ENCODE peak calls at places on chromosome 9, in seven cellular contexts. T is colonic mucosa, P is HCT116, G is A549, X is HFFc6, N is esophagus squamous epithelium, F is fibroblast of mammary gland. D is an unnamed sample.
A peak's percentile ranks its signal among the peaks of the same experiment; 100 is the strongest.

GRCh38 chr9:136700959-136701664 is 11.3 kb upstream of the DIPK1B start:
- DNase-seq in T (no peak), P (no peak), G (no peak), X (peak; percentile 25), N (no peak), F (no peak), D (peak; percentile 84)

GRCh38 chr9:89975586-89975985 is 370.8 kb downstream of the GADD45G start:
- DNase-seq in T (no peak), P (no peak), G (no peak), X (no peak), N (no peak), F (no peak), D (no peak)

GRCh38 chr9:92122792-92123191 is 7.6 kb upstream of the SPTLC1 start:
- DNase-seq in T (no peak), P (no peak), G (no peak), X (no peak), N (no peak), F (no peak), D (no peak)

GRCh38 chr9:107467416-107467815 is 22.2 kb downstream of the KLF4 start:
- DNase-seq in T (no peak), P (no peak), G (no peak), X (no peak), N (no peak), F (peak; percentile 44), D (no peak)

GRCh38 chr9:127382541-127382940 is 14.4 kb upstream of the SLC2A8 start:
- DNase-seq in T (no peak), P (no peak), G (no peak), X (no peak), N (no peak), F (no peak), D (no peak)

GRCh38 chr9:131872006-131872405 is 132.1 kb upstream of the RAPGEF1 start:
- DNase-seq in T (no peak), P (no peak), G (no peak), X (no peak), N (no peak), F (no peak), D (no peak)

GRCh38 chr9:131854334-131854733 is 114.5 kb upstream of the RAPGEF1 start:
- DNase-seq in T (no peak), P (no peak), G (no peak), X (no peak), N (no peak), F (peak; percentile 26), D (no peak)

GRCh38 chr9:135149876-135150275 is 62.4 kb downstream of the OLFM1 start:
- DNase-seq in T (no peak), P (no peak), G (no peak), X (no peak), N (no peak), F (no peak), D (no peak)

GRCh38 chr9:95025213-95026170 is 292.0 kb downstream of the FANCC start:
- DNase-seq in T (peak; percentile 61), P (no peak), G (peak; percentile 93), X (peak; percentile 77), N (no peak), F (peak; percentile 92), D (no peak)

GRCh38 chr9:114499941-114500528 is 5.2 kb downstream of the WHRN start:
- DNase-seq in T (no peak), P (no peak), G (no peak), X (no peak), N (no peak), F (no peak), D (no peak)

GRCh38 chr9:24652181-24652580 is 106.5 kb upstream of the IZUMO3 start:
- DNase-seq in T (no peak), P (no peak), G (no peak), X (no peak), N (no peak), F (no peak), D (no peak)

GRCh38 chr9:125284855-125285254 is 23.2 kb downstream of the GAPVD1 start:
- DNase-seq in T (no peak), P (no peak), G (no peak), X (no peak), N (no peak), F (no peak), D (no peak)
- TF ChIP-seq CTCF in T (no peak), P (no peak), G (no peak), X (no peak), N (no peak), F (no peak), D (no peak)

GRCh38 chr9:22146604-22147003 is 137.5 kb upstream of the CDKN2B start:
- DNase-seq in T (no peak), P (no peak), G (no peak), X (no peak), N (no peak), F (no peak), D (no peak)

GRCh38 chr9:22147818-22148573 is 138.9 kb upstream of the CDKN2B start:
- DNase-seq in T (no peak), P (peak; percentile 60), G (peak; percentile 90), X (peak; percentile 39), N (no peak), F (peak; percentile 99), D (no peak)

GRCh38 chr9:22144226-22144625 is 135.1 kb upstream of the CDKN2B start:
- DNase-seq in T (no peak), P (no peak), G (no peak), X (no peak), N (no peak), F (peak; percentile 28), D (no peak)

GRCh38 chr9:22154064-22154463 is 145.0 kb upstream of the CDKN2B start:
- DNase-seq in T (no peak), P (no peak), G (no peak), X (no peak), N (no peak), F (no peak), D (no peak)

DNA sequence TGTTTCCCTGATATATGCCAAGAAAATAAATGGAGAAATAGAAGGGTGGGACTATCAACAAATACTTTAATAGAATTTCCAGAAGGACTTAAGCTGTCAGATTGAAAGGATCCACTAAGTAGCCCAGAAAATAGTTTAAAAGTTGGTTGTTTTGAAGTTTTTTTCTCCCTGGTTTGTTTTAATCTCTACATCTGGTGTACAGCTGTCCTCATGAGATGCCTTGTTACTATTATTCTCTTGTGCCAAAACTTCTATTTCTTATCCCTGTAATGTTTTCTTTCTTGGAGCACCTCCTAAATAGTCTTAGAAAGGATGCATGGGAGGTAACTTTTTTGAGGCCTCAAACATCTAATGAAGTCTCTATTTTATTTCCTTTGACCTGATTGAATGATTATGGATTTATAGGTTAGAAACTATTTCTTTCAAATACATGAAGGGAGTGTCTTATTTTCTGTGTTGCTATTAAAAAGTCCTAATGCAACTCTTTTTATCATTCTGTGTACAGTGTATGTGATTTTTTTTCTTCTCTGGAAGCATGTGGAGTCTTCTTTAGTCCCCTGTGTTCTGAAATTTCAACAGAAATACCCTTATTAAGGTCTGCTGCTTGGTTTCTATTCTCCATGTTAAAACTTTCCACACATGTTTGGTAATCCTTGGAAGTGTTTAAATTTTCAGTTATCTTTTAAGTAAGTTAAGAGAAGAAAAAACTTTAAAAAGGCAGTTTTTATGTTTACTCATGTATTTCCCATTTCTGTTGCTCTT is 140.0 kb upstream of the CDKN2B start:
- DNase-seq in T (no peak), P (no peak), G (no peak), X (no peak), N (no peak), F (peak; percentile 82), D (no peak)
- TF ChIP-seq CTCF in T (no peak), P (no peak), G (no peak), X (no peak), N (no peak), F (no peak), D (no peak)

GRCh38 chr9:21316032-21316842 is 11.1 kb upstream of the IFNA5 start:
- DNase-seq in T (no peak), P (no peak), G (no peak), X (no peak), N (no peak), F (no peak), D (no peak)

GRCh38 chr9:21317956-21318923 is 13.1 kb upstream of the IFNA5 start:
- DNase-seq in T (peak; percentile 47), P (no peak), G (peak; percentile 58), X (peak; percentile 47), N (no peak), F (peak; percentile 55), D (no peak)

GRCh38 chr9:21314152-21314551 is 9.0 kb upstream of the IFNA5 start:
- DNase-seq in T (no peak), P (no peak), G (no peak), X (no peak), N (no peak), F (no peak), D (no peak)

GRCh38 chr9:21311888-21312287 is 6.8 kb upstream of the IFNA5 start:
- DNase-seq in T (no peak), P (no peak), G (no peak), X (no peak), N (no peak), F (no peak), D (no peak)

GRCh38 chr9:21316860-21317259 is 11.7 kb upstream of the IFNA5 start:
- DNase-seq in T (no peak), P (no peak), G (peak; percentile 28), X (no peak), N (no peak), F (no peak), D (no peak)
- TF ChIP-seq CTCF in T (no peak), P (no peak), G (no peak), X (no peak), N (peak; percentile 7), F (no peak), D (no peak)

GRCh38 chr9:118331622-118332045 is 627.4 kb downstream of the TLR4 start:
- DNase-seq in T (no peak), P (no peak), G (peak; percentile 89), X (peak; percentile 30), N (no peak), F (peak; percentile 85), D (no peak)

GRCh38 chr9:118326326-118326725 is 622.1 kb downstream of the TLR4 start:
- DNase-seq in T (no peak), P (no peak), G (no peak), X (no peak), N (no peak), F (no peak), D (no peak)

GRCh38 chr9:118325757-118326156 is 621.6 kb downstream of the TLR4 start:
- DNase-seq in T (no peak), P (no peak), G (no peak), X (no peak), N (no peak), F (no peak), D (no peak)

GRCh38 chr9:118336167-118336951 is 632.2 kb downstream of the TLR4 start:
- DNase-seq in T (no peak), P (no peak), G (peak; percentile 20), X (no peak), N (no peak), F (no peak), D (no peak)

DNA sequence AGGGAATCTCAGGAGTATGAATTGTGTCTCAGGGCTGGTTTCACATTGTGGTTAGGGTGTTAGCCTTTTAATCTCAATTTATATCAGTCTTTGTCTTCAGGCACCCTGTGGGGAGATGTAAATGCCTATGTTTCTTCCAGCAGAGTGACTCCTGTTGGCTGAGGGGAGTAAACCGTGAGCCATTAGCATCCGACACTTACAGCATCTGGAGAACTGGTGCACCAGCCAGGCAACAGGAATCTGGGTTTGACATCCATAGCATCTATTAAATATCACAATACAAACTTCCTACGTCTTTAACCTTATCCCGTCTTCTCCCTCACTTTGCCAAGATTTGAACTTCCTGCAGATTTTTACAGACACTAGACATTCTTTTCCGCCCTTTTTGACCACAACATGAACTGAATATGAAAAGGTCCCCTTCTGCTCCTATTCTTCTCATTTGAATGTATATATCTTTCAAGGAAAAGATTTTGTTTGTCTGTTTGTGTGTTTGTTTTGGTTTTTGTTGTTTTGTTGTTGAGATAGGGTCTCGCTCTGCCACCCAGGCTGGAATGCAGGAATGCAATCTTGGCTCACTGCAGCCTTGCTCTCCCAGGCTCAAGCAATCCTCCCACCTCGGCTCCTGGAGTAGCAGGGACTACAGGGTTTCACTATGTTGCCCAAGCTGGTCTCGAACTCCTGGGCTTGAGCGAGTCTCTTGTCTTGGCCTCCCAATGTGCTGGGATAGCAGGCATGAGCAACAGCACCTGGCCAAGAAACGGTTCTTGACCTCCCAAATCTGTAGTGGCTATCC is 626.2 kb downstream of the TLR4 start:
- DNase-seq in T (no peak), P (no peak), G (no peak), X (no peak), N (no peak), F (no peak), D (no peak)
- TF ChIP-seq CTCF in T (no peak), P (no peak), G (no peak), X (no peak), N (no peak), F (no peak), D (no peak)

D was measured in GM13977.